ENCODE peak calls at places on chromosomes 1 and 21, in seven cellular contexts. W is Panc1, M is uterus, X is RWPE2, Y is PC-3, P is dorsolateral prefrontal cortex, J is A673. K is an unnamed sample.

GRCh38 chr1:163544441-163544840 is 222.7 kb downstream of the NUF2 start:
- DNase-seq in J (no peak), M (no peak), W (no peak), Y (peak; percentile 73), X (no peak), P (no peak), K (no peak)

GRCh38 chr1:243924588-243925349 is 74.7 kb upstream of the AKT3 start:
- DNase-seq in M (no peak), X (no peak), W (no peak), J (no peak), Y (peak; percentile 94), P (no peak), K (peak; percentile 27)

GRCh38 chr1:66395202-66396061 is 138.5 kb upstream of the SGIP1 start:
- DNase-seq in P (no peak), J (no peak), M (no peak), W (no peak), X (no peak), Y (no peak), K (no peak)

GRCh38 chr1:12771186-12771585 is 2.4 kb upstream of the PRAMEF12 start:
- DNase-seq in Y (no peak), P (no peak), J (no peak), M (no peak), W (no peak), X (no peak), K (no peak)

GRCh38 chr1:51435902-51436301 is 83.2 kb downstream of the EPS15 start:
- DNase-seq in Y (no peak), W (no peak), M (no peak), P (no peak), J (no peak), X (no peak), K (no peak)

GRCh38 chr1:153985341-153985912 is 712 bp downstream of the RAB13 start:
- DNase-seq in P (no peak), J (peak; percentile 86), W (no peak), X (no peak), M (peak; percentile 73), Y (no peak), K (peak; percentile 84)

GRCh38 chr1:65059930-65060538 is 88.0 kb upstream of the AK4 start:
- DNase-seq in J (peak; percentile 60), W (no peak), P (no peak), Y (peak; percentile 67), M (no peak), X (no peak), K (peak; percentile 57)

GRCh38 chr1:15684042-15684461 is at the start of gene PLEKHM2:
- DNase-seq in P (no peak), J (peak; percentile 70), M (peak; percentile 39), W (no peak), Y (peak; percentile 49), X (no peak), K (no peak)

GRCh38 chr1:11880911-11881748 is 22.4 kb upstream of the NPPB start:
- DNase-seq in J (no peak), Y (no peak), W (no peak), P (no peak), M (no peak), X (no peak), K (no peak)

GRCh38 chr1:223394242-223394641 is 1.0 kb downstream of the CCDC185 start:
- DNase-seq in Y (no peak), X (no peak), P (no peak), M (no peak), J (no peak), W (no peak), K (no peak)

GRCh38 chr1:3668585-3669300 is 16.4 kb downstream of the TP73 start:
- DNase-seq in X (peak; percentile 71), Y (peak; percentile 87), J (no peak), M (no peak), W (no peak), P (no peak), K (no peak)

GRCh38 chr21:38468989-38469388 is 29.3 kb downstream of the ERG start:
- DNase-seq in Y (peak; percentile 74), P (no peak), J (no peak), W (no peak), X (no peak), M (no peak), K (no peak)

GRCh38 chr1:151611288-151611790 is 511 bp upstream of the SNX27 start:
- DNase-seq in W (peak; percentile 54), X (no peak), M (no peak), J (peak; percentile 37), Y (peak; percentile 71), P (no peak), K (no peak)

GRCh38 chr1:11918779-11919519 is 7.3 kb downstream of the KIAA2013 start:
- DNase-seq in J (no peak), P (no peak), M (peak; percentile 78), Y (peak; percentile 86), W (no peak), X (no peak), K (peak; percentile 88)

GRCh38 chr1:53460666-53461328 is 1.6 kb downstream of the DMRTB1 start:
- DNase-seq in W (no peak), J (no peak), M (no peak), X (no peak), Y (no peak), P (no peak), K (no peak)

GRCh38 chr1:10629816-10630571 is 155.2 kb downstream of the PEX14 start:
- DNase-seq in P (no peak), Y (no peak), X (peak; percentile 61), J (no peak), W (no peak), M (peak; percentile 17), K (no peak)

DNA sequence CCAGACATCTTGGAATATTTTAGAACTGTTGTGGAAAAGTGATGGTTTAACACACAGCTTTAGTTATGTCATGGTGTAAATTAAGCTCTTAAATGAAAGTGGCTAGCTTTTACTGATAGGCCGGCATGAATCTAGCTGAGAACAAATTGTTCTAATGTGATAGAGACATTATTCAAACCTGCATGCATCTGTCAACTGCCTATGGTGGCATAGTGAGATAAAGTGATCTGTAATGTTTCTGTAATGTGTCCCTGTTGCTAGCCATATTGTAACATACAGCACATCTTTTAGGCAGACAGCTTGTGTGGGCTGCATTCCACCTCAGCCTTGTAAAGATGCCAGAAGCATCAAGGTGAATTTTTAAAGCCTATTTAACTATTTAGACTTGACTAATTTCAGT is 16.0 kb downstream of the LRIG2 start:
- DNase-seq in J (no peak), P (no peak), X (no peak), Y (no peak), W (no peak), M (no peak), K (no peak)
- TF ChIP-seq CTCF in J (no peak), P (no peak), X (no peak), Y (no peak), W (no peak), M (no peak), K (no peak)

GRCh38 chr1:170214980-170215910 is 69.5 kb downstream of the NTMT2 start:
- DNase-seq in J (no peak), Y (no peak), X (no peak), M (no peak), P (no peak), W (no peak), K (no peak)

GRCh38 chr1:170210142-170210541 is 64.4 kb downstream of the NTMT2 start:
- DNase-seq in X (no peak), J (no peak), M (no peak), P (no peak), Y (no peak), W (no peak), K (no peak)

GRCh38 chr1:170218261-170218660 is 72.5 kb downstream of the NTMT2 start:
- DNase-seq in X (no peak), J (no peak), Y (no peak), P (no peak), W (no peak), M (no peak), K (no peak)

GRCh38 chr1:170213598-170213997 is 67.8 kb downstream of the NTMT2 start:
- DNase-seq in W (no peak), Y (no peak), J (no peak), X (no peak), P (no peak), M (no peak), K (no peak)

GRCh38 chr1:170214117-170214979 is 68.6 kb downstream of the NTMT2 start:
- DNase-seq in M (no peak), W (no peak), J (no peak), Y (no peak), X (no peak), P (no peak), K (peak; percentile 13)
- H3K4me3 ChIP-seq in M (no peak overlapping the region), W (no peak overlapping the region), J (no peak overlapping the region), Y (no peak overlapping the region), X (no peak overlapping the region), P (no peak overlapping the region), K (no peak overlapping the region)

GRCh38 chr1:196897158-196897828 is 9.4 kb downstream of the CFHR4 start:
- DNase-seq in Y (no peak), J (no peak), W (no peak), M (no peak), P (no peak), X (no peak), K (no peak)
- TF ChIP-seq CTCF in Y (no peak), J (no peak), W (no peak), M (no peak), P (no peak), X (no peak), K (no peak)

GRCh38 chr1:2247760-2248126 is 19.6 kb downstream of the SKI start:
- DNase-seq in M (no peak), P (no peak), X (no peak), J (no peak), Y (no peak), W (no peak), K (no peak)
- H3K4me3 ChIP-seq in M (peak overlapping the region; percentile 2), P (no peak overlapping the region), X (no peak overlapping the region), J (no peak overlapping the region), Y (no peak overlapping the region), W (no peak overlapping the region), K (no peak overlapping the region)

GRCh38 chr1:71154454-71154853 is 73.6 kb upstream of the ZRANB2 start:
- DNase-seq in Y (no peak), X (no peak), W (no peak), M (no peak), P (no peak), J (no peak), K (no peak)
- TF ChIP-seq CTCF in Y (no peak), X (no peak), W (no peak), M (no peak), P (no peak), J (no peak), K (no peak)

GRCh38 chr1:165854101-165854845 is 26.9 kb downstream of the UCK2 start:
- DNase-seq in X (no peak), M (no peak), W (no peak), Y (no peak), P (no peak), J (peak; percentile 53), K (peak; percentile 90)
- H3K4me3 ChIP-seq in X (no peak overlapping the region), M (no peak overlapping the region), W (no peak overlapping the region), Y (no peak overlapping the region), P (no peak overlapping the region), J (no peak overlapping the region), K (no peak overlapping the region)

K was measured in astrocyte of the spinal cord.